ENCODE peak calls at places on chromosome 2, in seven cellular contexts. A is IMR-90, E is body of pancreas, D is stomach, N is A549, P is Peyer's patch, O is sigmoid colon. Z is an unnamed sample.

GRCh38 chr2:240292622-240293021 is 142.8 kb upstream of the GPC1 start:
- DNase-seq in N (no peak), O (no peak), D (no peak), P (no peak), E (no peak), A (no peak), Z (no peak)

GRCh38 chr2:37653093-37653492 is 18.3 kb downstream of the CDC42EP3 start:
- DNase-seq in O (no peak), D (no peak), N (no peak), P (no peak), A (no peak), E (no peak), Z (no peak)

GRCh38 chr2:217270089-217270800 is 410.4 kb upstream of the TNP1 start:
- DNase-seq in D (no peak), P (no peak), A (no peak), O (no peak), E (no peak), N (no peak), Z (no peak)

GRCh38 chr2:73268831-73269685 is 15.2 kb downstream of the FBXO41 start:
- DNase-seq in N (peak), A (peak), P (peak), O (no peak), E (peak), D (peak), Z (no peak)

GRCh38 chr2:2014251-2014761 is 270.0 kb upstream of the PXDN start:
- DNase-seq in N (no peak), D (no peak), A (no peak), O (no peak), E (no peak), P (no peak), Z (no peak)

GRCh38 chr2:201886504-201886903 is 80.2 kb downstream of the CDK15 start:
- DNase-seq in A (peak), E (no peak), P (no peak), N (no peak), O (no peak), D (no peak), Z (no peak)

GRCh38 chr2:100194951-100195350 is 52.6 kb upstream of the AFF3 start:
- DNase-seq in E (no peak), O (no peak), P (no peak), A (no peak), D (no peak), N (no peak), Z (no peak)

GRCh38 chr2:234858790-234859329 is 93.0 kb upstream of the SH3BP4 start:
- DNase-seq in P (no peak), N (no peak), A (no peak), D (no peak), O (no peak), E (no peak), Z (no peak)

GRCh38 chr2:158323381-158323780 is 133.2 kb downstream of the CCDC148 start:
- DNase-seq in P (no peak), E (no peak), O (no peak), A (no peak), N (no peak), D (no peak), Z (no peak)

GRCh38 chr2:14134737-14135136 is 497.8 kb upstream of the LRATD1 start:
- DNase-seq in N (no peak), E (peak), P (no peak), D (no peak), O (no peak), A (no peak), Z (no peak)

GRCh38 chr2:219024059-219024458 is 17.3 kb downstream of the CFAP65 start:
- DNase-seq in P (no peak), D (no peak), O (no peak), E (no peak), A (no peak), N (no peak), Z (no peak)

GRCh38 chr2:223950448-223951347 is 5.6 kb upstream of the WDFY1 start:
- DNase-seq in A (no peak), P (no peak), O (no peak), N (no peak), E (no peak), D (no peak), Z (no peak)

GRCh38 chr2:173571021-173571821 is 216.5 kb downstream of the CDCA7 start:
- DNase-seq in O (no peak), N (peak), D (no peak), E (peak), A (peak), P (no peak), Z (no peak)

GRCh38 chr2:148928395-148928794 is 53.4 kb downstream of the KIF5C start:
- DNase-seq in D (no peak), E (no peak), P (no peak), A (no peak), N (no peak), O (no peak), Z (no peak)

GRCh38 chr2:169573974-169574299 is 272 bp upstream of the FASTKD1 start:
- DNase-seq in A (no peak), N (no peak), O (no peak), E (no peak), P (no peak), D (no peak), Z (no peak)

GRCh38 chr2:169572189-169572588 is 1.5 kb downstream of the FASTKD1 start:
- DNase-seq in N (no peak), A (no peak), E (no peak), P (no peak), D (no peak), O (no peak), Z (no peak)

GRCh38 chr2:169571571-169571970 is 2.1 kb downstream of the FASTKD1 start:
- DNase-seq in A (no peak), O (no peak), D (no peak), E (no peak), N (no peak), P (no peak), Z (no peak)

GRCh38 chr2:169572821-169573159 is 875 bp downstream of the FASTKD1 start:
- DNase-seq in E (no peak), A (no peak), P (no peak), N (no peak), O (no peak), D (no peak), Z (no peak)

GRCh38 chr2:169573160-169573973 is at the start of gene FASTKD1:
- DNase-seq in O (peak), A (peak), N (peak), E (peak), P (peak), D (peak), Z (no peak)
- TF ChIP-seq POLR2A in O (no peak), A (no peak), N (peak), E (peak), P (peak), D (no peak), Z (no peak)

GRCh38 chr2:29317077-29317517 is 201.9 kb downstream of the CLIP4 start:
- DNase-seq in P (no peak), A (no peak), E (peak), N (no peak), O (no peak), D (no peak), Z (no peak)
- H3K27ac ChIP-seq in P (no peak), A (no peak), E (no peak), N (no peak), O (no peak), D (no peak), Z (no peak)

GRCh38 chr2:206085742-206086445 is at the start of gene INO80D:
- DNase-seq in P (peak), D (peak), A (peak), O (peak), N (peak), E (peak), Z (no peak)
- TF ChIP-seq POLR2A in P (peak), D (no peak), A (peak), O (peak), N (peak), E (peak), Z (no peak)

GRCh38 chr2:233049194-233049761 is 10.9 kb upstream of the INPP5D start:
- DNase-seq in E (no peak), O (no peak), N (no peak), A (no peak), P (no peak), D (no peak), Z (no peak)
- H3K27ac ChIP-seq in E (no peak), O (no peak), N (no peak), A (no peak), P (no peak), D (no peak), Z (no peak)

DNA sequence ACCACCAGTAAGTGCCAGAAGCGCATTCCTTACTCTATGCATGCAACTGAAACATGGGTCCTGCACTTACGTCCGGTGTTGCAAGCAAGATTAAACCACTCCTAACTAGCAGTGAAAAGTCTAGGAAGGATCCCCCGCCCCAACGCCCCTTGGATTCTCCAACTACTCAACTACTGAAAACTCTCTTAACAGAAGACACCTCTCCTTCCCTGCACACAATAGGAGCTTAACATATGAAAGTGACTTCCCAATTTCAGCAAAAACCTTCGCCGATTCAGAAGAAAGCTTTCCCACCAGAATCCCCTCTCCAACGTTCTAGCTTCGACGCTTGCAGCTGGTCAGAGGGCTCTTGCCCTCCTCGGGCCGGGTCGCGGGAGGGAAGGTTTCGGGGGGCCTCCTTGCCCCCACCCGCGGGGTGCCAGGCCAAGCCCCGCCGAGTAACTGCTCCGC is 572 bp downstream of the IWS1 start:
- DNase-seq in N (peak), O (no peak), D (no peak), P (no peak), A (peak), E (peak), Z (no peak)
- TF ChIP-seq POLR2A in N (no peak), O (no peak), D (no peak), P (no peak), A (no peak), E (no peak), Z (no peak)

DNA sequence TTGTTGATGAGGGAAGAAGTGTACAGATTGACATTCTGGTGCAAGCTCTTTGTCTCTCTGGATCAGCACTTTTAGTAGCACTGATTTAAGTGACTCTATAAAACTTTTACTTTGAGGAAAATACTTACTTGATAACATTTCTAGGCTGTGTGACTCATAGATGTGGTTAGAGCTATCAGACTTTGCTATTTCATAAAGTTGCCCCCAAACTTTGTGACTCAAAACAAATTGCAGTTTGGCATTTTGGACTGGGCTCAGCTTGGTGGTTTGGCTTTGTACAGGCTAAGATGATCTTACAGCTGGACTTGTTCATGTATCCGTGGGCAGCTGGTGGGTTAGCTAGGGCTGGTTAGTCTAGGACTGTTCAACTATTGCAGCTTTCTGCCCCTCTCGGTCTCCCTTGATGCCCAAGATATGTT is 42.1 kb upstream of the GLS start:
- DNase-seq in P (no peak), O (no peak), E (no peak), D (no peak), A (peak), N (no peak), Z (no peak)
- H3K27ac ChIP-seq in P (no peak), O (no peak), E (no peak), D (no peak), A (peak), N (peak), Z (no peak)

Z was measured in vagina.